ENCODE peak calls at places on chromosomes 2 and 18, in seven cellular contexts. S is NCI-H1105, C is KBM-7, J is pancreas, Y is non-pigmented ciliary epithelial cell, A is A549, B is neural crest cell. L is an unnamed sample.
A peak's percentile ranks its signal among the peaks of the same experiment; 100 is the strongest.

GRCh38 chr2:154827286-154827685 is 128.8 kb downstream of the KCNJ3 start:
- DNase-seq in B (no peak), J (no peak), A (no peak), C (no peak), S (no peak), Y (no peak), L (no peak)

GRCh38 chr18:25278415-25278814 is 73.6 kb downstream of the ZNF521 start:
- DNase-seq in A (no peak), C (no peak), B (no peak), Y (no peak), J (no peak), S (no peak), L (no peak)

GRCh38 chr2:98037666-98038339 is 42.1 kb upstream of the TMEM131 start:
- DNase-seq in C (no peak), J (no peak), S (no peak), B (no peak), A (no peak), Y (no peak), L (no peak)

GRCh38 chr2:211745295-211746097 is 793.1 kb downstream of the ERBB4 start:
- DNase-seq in S (peak; percentile 36), A (peak; percentile 6), B (peak; percentile 36), Y (peak; percentile 41), J (no peak), C (peak; percentile 65), L (peak; percentile 60)

GRCh38 chr18:58580623-58581022 is 48.3 kb downstream of the ALPK2 start:
- DNase-seq in C (no peak), B (no peak), A (no peak), J (no peak), Y (no peak), S (no peak), L (no peak)

GRCh38 chr2:82320296-82320695 is 2015.7 kb upstream of the LRRTM1 start:
- DNase-seq in B (no peak), J (no peak), Y (no peak), S (no peak), C (no peak), A (no peak), L (no peak)

GRCh38 chr2:30679416-30680088 is 127.7 kb downstream of the CAPN13 start:
- DNase-seq in C (no peak), A (no peak), J (no peak), Y (no peak), B (no peak), S (no peak), L (peak; percentile 2)

GRCh38 chr2:130785466-130786055 is 30.2 kb downstream of the AMER3 start:
- DNase-seq in S (no peak), Y (no peak), J (peak; percentile 71), C (no peak), B (no peak), A (no peak), L (no peak)

GRCh38 chr18:43383031-43383430 is 105.7 kb upstream of the SYT4 start:
- DNase-seq in Y (no peak), C (no peak), S (no peak), B (no peak), J (no peak), A (no peak), L (no peak)

GRCh38 chr2:205361272-205361671 is 321.0 kb upstream of the NRP2 start:
- DNase-seq in B (no peak), Y (no peak), J (no peak), C (no peak), A (no peak), S (no peak), L (no peak)

GRCh38 chr18:74273394-74273793 is 18.4 kb downstream of the CYB5A start:
- DNase-seq in C (no peak), J (no peak), S (no peak), A (no peak), Y (no peak), B (no peak), L (no peak)

GRCh38 chr2:23603581-23603980 is 218.6 kb downstream of the KLHL29 start:
- DNase-seq in A (no peak), C (no peak), S (no peak), B (no peak), Y (no peak), J (peak; percentile 36), L (no peak)

GRCh38 chr18:54254265-54254758 is 15.0 kb upstream of the POLI start:
- DNase-seq in J (no peak), Y (no peak), B (no peak), A (no peak), C (no peak), S (no peak), L (peak; percentile 7)

GRCh38 chr2:111634050-111634784 is 249.8 kb downstream of the ANAPC1 start:
- DNase-seq in S (no peak), B (no peak), C (no peak), Y (no peak), J (no peak), A (no peak), L (no peak)

GRCh38 chr2:203685081-203685621 is 21.3 kb upstream of the CD28 start:
- DNase-seq in Y (peak; percentile 86), S (no peak), J (no peak), A (no peak), B (no peak), C (no peak), L (no peak)

GRCh38 chr2:67982956-67983355 is 79.8 kb downstream of the C1D start:
- DNase-seq in B (no peak), J (no peak), Y (no peak), C (no peak), A (no peak), S (no peak), L (no peak)

GRCh38 chr2:40740419-40740818 is 288.5 kb upstream of the SLC8A1 start:
- DNase-seq in Y (no peak), S (no peak), B (no peak), J (no peak), A (no peak), C (no peak), L (no peak)

GRCh38 chr2:215002500-215002899 is 135.9 kb downstream of the ABCA12 start:
- DNase-seq in Y (peak; percentile 15), C (peak; percentile 49), B (peak; percentile 20), J (no peak), A (peak; percentile 6), S (no peak), L (peak; percentile 34)

GRCh38 chr2:216653931-216654365 is 20.7 kb downstream of the IGFBP2 start:
- DNase-seq in S (no peak), B (no peak), Y (no peak), A (no peak), J (no peak), C (no peak), L (no peak)

GRCh38 chr2:55384786-55385185 is 34.9 kb downstream of the CCDC88A start:
- DNase-seq in B (no peak), S (no peak), Y (no peak), A (no peak), J (no peak), C (no peak), L (no peak)

GRCh38 chr18:7755753-7756475 is 188.8 kb downstream of the PTPRM start:
- DNase-seq in C (no peak), J (no peak), S (no peak), A (no peak), Y (no peak), B (no peak), L (no peak)

GRCh38 chr2:158580760-158581159 is 124.0 kb downstream of the PKP4 start:
- DNase-seq in B (no peak), J (peak; percentile 53), S (peak; percentile 77), C (no peak), A (no peak), Y (no peak), L (no peak)

GRCh38 chr2:46431481-46432235 is 47.7 kb upstream of the TMEM247 start:
- DNase-seq in C (no peak), B (no peak), A (no peak), J (no peak), Y (no peak), S (no peak), L (no peak)

L was measured in HEK293T.